ENCODE peak calls at places on chromosomes 3 and 15, in nine cellular contexts. One of them, this sample, is unnamed. For H3K27me3, the result is how much of the 10 kb centered on the place peaks cover.

GRCh38 chr15:52780172-52780980 is 9.8 kb downstream of the ONECUT1 start:
- DNase-seq in hepatocyte: peak
- DNase-seq in endothelial cell of umbilical vein: peak
- DNase-seq in DND-41: peak
- DNase-seq in H9: peak
- DNase-seq in neural progenitor cell: peak
- DNase-seq in PC-9: no peak
- DNase-seq in GM23338: peak
- DNase-seq in fibroblast of lung: peak
- DNase-seq in this sample: peak

GRCh38 chr15:61049934-61050333 is 179.2 kb downstream of the RORA start:
- DNase-seq in hepatocyte: peak
- DNase-seq in endothelial cell of umbilical vein: no peak
- DNase-seq in DND-41: no peak
- DNase-seq in H9: no peak
- DNase-seq in neural progenitor cell: no peak
- DNase-seq in PC-9: no peak
- DNase-seq in GM23338: no peak
- DNase-seq in fibroblast of lung: peak
- DNase-seq in this sample: no peak

GRCh38 chr3:86416334-86416733 is 574.6 kb downstream of the VGLL3 start:
- DNase-seq in hepatocyte: no peak
- DNase-seq in endothelial cell of umbilical vein: no peak
- DNase-seq in DND-41: no peak
- DNase-seq in H9: peak
- DNase-seq in neural progenitor cell: no peak
- DNase-seq in PC-9: peak
- DNase-seq in GM23338: peak
- DNase-seq in fibroblast of lung: no peak
- DNase-seq in this sample: peak

GRCh38 chr15:67809866-67810265 is 15.4 kb upstream of the SKOR1 start:
- DNase-seq in hepatocyte: no peak
- DNase-seq in endothelial cell of umbilical vein: no peak
- DNase-seq in DND-41: no peak
- DNase-seq in H9: peak
- DNase-seq in neural progenitor cell: no peak
- DNase-seq in PC-9: no peak
- DNase-seq in GM23338: no peak
- DNase-seq in fibroblast of lung: no peak
- DNase-seq in this sample: no peak

GRCh38 chr3:184176377-184177330 is 2.0 kb downstream of the AP2M1 start:
- DNase-seq in hepatocyte: peak
- DNase-seq in endothelial cell of umbilical vein: peak
- DNase-seq in DND-41: peak
- DNase-seq in H9: peak
- DNase-seq in neural progenitor cell: peak
- DNase-seq in PC-9: peak
- DNase-seq in GM23338: peak
- DNase-seq in fibroblast of lung: peak
- DNase-seq in this sample: peak

GRCh38 chr15:45242289-45242688 is 9.7 kb upstream of the SLC28A2 start:
- DNase-seq in hepatocyte: no peak
- DNase-seq in endothelial cell of umbilical vein: no peak
- DNase-seq in DND-41: peak
- DNase-seq in H9: no peak
- DNase-seq in neural progenitor cell: peak
- DNase-seq in PC-9: no peak
- DNase-seq in GM23338: peak
- DNase-seq in fibroblast of lung: peak
- DNase-seq in this sample: peak

GRCh38 chr3:156148946-156149348 is 28.6 kb downstream of the KCNAB1 start:
- DNase-seq in hepatocyte: no peak
- DNase-seq in endothelial cell of umbilical vein: peak
- DNase-seq in DND-41: no peak
- DNase-seq in H9: no peak
- DNase-seq in neural progenitor cell: no peak
- DNase-seq in PC-9: no peak
- DNase-seq in GM23338: no peak
- DNase-seq in fibroblast of lung: peak
- DNase-seq in this sample: no peak

GRCh38 chr3:34305266-34305665 is 506.8 kb downstream of the PDCD6IP start:
- DNase-seq in hepatocyte: no peak
- DNase-seq in endothelial cell of umbilical vein: no peak
- DNase-seq in DND-41: peak
- DNase-seq in H9: no peak
- DNase-seq in neural progenitor cell: no peak
- DNase-seq in PC-9: no peak
- DNase-seq in GM23338: no peak
- DNase-seq in fibroblast of lung: no peak
- DNase-seq in this sample: no peak

GRCh38 chr3:144028798-144029411 is 57.3 kb downstream of the DIPK2A start:
- DNase-seq in hepatocyte: no peak
- DNase-seq in endothelial cell of umbilical vein: no peak
- DNase-seq in DND-41: no peak
- DNase-seq in H9: no peak
- DNase-seq in neural progenitor cell: no peak
- DNase-seq in PC-9: no peak
- DNase-seq in GM23338: no peak
- DNase-seq in fibroblast of lung: no peak
- DNase-seq in this sample: no peak

GRCh38 chr3:49534581-49535495 is 19.4 kb upstream of the BSN start:
- DNase-seq in hepatocyte: peak
- DNase-seq in endothelial cell of umbilical vein: no peak
- DNase-seq in DND-41: no peak
- DNase-seq in H9: peak
- DNase-seq in neural progenitor cell: peak
- DNase-seq in PC-9: no peak
- DNase-seq in GM23338: peak
- DNase-seq in fibroblast of lung: no peak
- DNase-seq in this sample: no peak

GRCh38 chr3:37326144-37326543 is 151.8 kb upstream of the LRRFIP2 start:
- DNase-seq in hepatocyte: no peak
- DNase-seq in endothelial cell of umbilical vein: no peak
- DNase-seq in DND-41: no peak
- DNase-seq in H9: no peak
- DNase-seq in neural progenitor cell: no peak
- DNase-seq in PC-9: no peak
- DNase-seq in GM23338: no peak
- DNase-seq in fibroblast of lung: no peak
- DNase-seq in this sample: no peak

GRCh38 chr3:35183915-35184675 is 455.2 kb upstream of the ARPP21 start:
- DNase-seq in hepatocyte: no peak
- DNase-seq in endothelial cell of umbilical vein: no peak
- DNase-seq in DND-41: no peak
- DNase-seq in H9: no peak
- DNase-seq in neural progenitor cell: no peak
- DNase-seq in PC-9: no peak
- DNase-seq in GM23338: no peak
- DNase-seq in fibroblast of lung: no peak
- DNase-seq in this sample: no peak

GRCh38 chr3:149377408-149378111 is at the start of gene TM4SF1:
- DNase-seq in hepatocyte: peak
- DNase-seq in endothelial cell of umbilical vein: peak
- DNase-seq in DND-41: no peak
- DNase-seq in H9: peak
- DNase-seq in neural progenitor cell: no peak
- DNase-seq in PC-9: peak
- DNase-seq in GM23338: peak
- DNase-seq in fibroblast of lung: peak
- DNase-seq in this sample: peak
- H3K27me3 ChIP-seq in hepatocyte: under half
- H3K27me3 ChIP-seq in endothelial cell of umbilical vein: under half
- H3K27me3 ChIP-seq in DND-41: under half
- H3K27me3 ChIP-seq in H9: under half
- H3K27me3 ChIP-seq in neural progenitor cell: under half
- H3K27me3 ChIP-seq in PC-9: under half
- H3K27me3 ChIP-seq in GM23338: under half
- H3K27me3 ChIP-seq in fibroblast of lung: under half
- H3K27me3 ChIP-seq in this sample: under half

GRCh38 chr3:20350449-20350848 is 164.4 kb upstream of the SGO1 start:
- DNase-seq in hepatocyte: no peak
- DNase-seq in endothelial cell of umbilical vein: no peak
- DNase-seq in DND-41: no peak
- DNase-seq in H9: no peak
- DNase-seq in neural progenitor cell: no peak
- DNase-seq in PC-9: no peak
- DNase-seq in GM23338: no peak
- DNase-seq in fibroblast of lung: no peak
- DNase-seq in this sample: no peak

GRCh38 chr3:20344400-20344959 is 158.5 kb upstream of the SGO1 start:
- DNase-seq in hepatocyte: no peak
- DNase-seq in endothelial cell of umbilical vein: no peak
- DNase-seq in DND-41: no peak
- DNase-seq in H9: no peak
- DNase-seq in neural progenitor cell: no peak
- DNase-seq in PC-9: no peak
- DNase-seq in GM23338: peak
- DNase-seq in fibroblast of lung: no peak
- DNase-seq in this sample: no peak

GRCh38 chr3:20340324-20340928 is 154.4 kb upstream of the SGO1 start:
- DNase-seq in hepatocyte: peak
- DNase-seq in endothelial cell of umbilical vein: peak
- DNase-seq in DND-41: peak
- DNase-seq in H9: peak
- DNase-seq in neural progenitor cell: peak
- DNase-seq in PC-9: peak
- DNase-seq in GM23338: peak
- DNase-seq in fibroblast of lung: peak
- DNase-seq in this sample: peak

GRCh38 chr3:20343790-20344189 is 157.8 kb upstream of the SGO1 start:
- DNase-seq in hepatocyte: no peak
- DNase-seq in endothelial cell of umbilical vein: no peak
- DNase-seq in DND-41: no peak
- DNase-seq in H9: no peak
- DNase-seq in neural progenitor cell: no peak
- DNase-seq in PC-9: no peak
- DNase-seq in GM23338: no peak
- DNase-seq in fibroblast of lung: no peak
- DNase-seq in this sample: no peak

GRCh38 chr3:20346369-20346768 is 160.4 kb upstream of the SGO1 start:
- DNase-seq in hepatocyte: no peak
- DNase-seq in endothelial cell of umbilical vein: no peak
- DNase-seq in DND-41: no peak
- DNase-seq in H9: no peak
- DNase-seq in neural progenitor cell: no peak
- DNase-seq in PC-9: no peak
- DNase-seq in GM23338: no peak
- DNase-seq in fibroblast of lung: no peak
- DNase-seq in this sample: no peak
- H2AFZ ChIP-seq in hepatocyte: no peak
- H2AFZ ChIP-seq in endothelial cell of umbilical vein: no peak
- H2AFZ ChIP-seq in DND-41: no peak
- H2AFZ ChIP-seq in H9: no peak
- H2AFZ ChIP-seq in neural progenitor cell: no peak
- H2AFZ ChIP-seq in PC-9: no peak
- H2AFZ ChIP-seq in GM23338: no peak
- H2AFZ ChIP-seq in fibroblast of lung: no peak
- H2AFZ ChIP-seq in this sample: no peak

DNA sequence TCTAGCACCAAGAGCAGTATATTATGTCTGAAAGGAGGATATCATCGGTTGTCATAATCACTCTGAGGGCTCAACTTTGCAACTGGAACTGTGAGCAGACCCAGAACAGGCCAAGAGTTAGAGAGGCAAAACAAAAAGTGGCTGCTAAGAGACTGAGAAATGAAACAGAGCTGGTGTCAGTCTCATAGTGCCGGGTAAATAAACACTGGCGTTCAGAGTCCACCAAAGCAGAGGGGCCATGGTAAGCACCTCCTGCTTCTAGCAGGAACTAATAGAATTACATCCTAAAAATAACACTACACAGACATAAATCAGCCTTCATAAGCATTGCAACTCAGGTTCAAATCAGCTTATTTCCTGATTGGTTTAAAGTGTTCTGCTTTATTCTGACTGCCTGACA is 10.3 kb upstream of the IL12A start:
- DNase-seq in hepatocyte: peak
- DNase-seq in endothelial cell of umbilical vein: no peak
- DNase-seq in DND-41: no peak
- DNase-seq in H9: no peak
- DNase-seq in neural progenitor cell: no peak
- DNase-seq in PC-9: no peak
- DNase-seq in GM23338: no peak
- DNase-seq in fibroblast of lung: no peak
- DNase-seq in this sample: no peak
- TF ChIP-seq CTCF in hepatocyte: no peak
- TF ChIP-seq CTCF in endothelial cell of umbilical vein: no peak
- TF ChIP-seq CTCF in DND-41: no peak
- TF ChIP-seq CTCF in H9: no peak
- TF ChIP-seq CTCF in neural progenitor cell: no peak
- TF ChIP-seq CTCF in PC-9: no peak
- TF ChIP-seq CTCF in GM23338: no peak
- TF ChIP-seq CTCF in fibroblast of lung: no peak
- TF ChIP-seq CTCF in this sample: no peak

GRCh38 chr3:148705314-148705713 is 7.6 kb downstream of the AGTR1 start:
- DNase-seq in hepatocyte: no peak
- DNase-seq in endothelial cell of umbilical vein: no peak
- DNase-seq in DND-41: no peak
- DNase-seq in H9: no peak
- DNase-seq in neural progenitor cell: no peak
- DNase-seq in PC-9: no peak
- DNase-seq in GM23338: no peak
- DNase-seq in fibroblast of lung: no peak
- DNase-seq in this sample: no peak

GRCh38 chr3:148709560-148710253 is 12.0 kb downstream of the AGTR1 start:
- DNase-seq in hepatocyte: no peak
- DNase-seq in endothelial cell of umbilical vein: no peak
- DNase-seq in DND-41: no peak
- DNase-seq in H9: no peak
- DNase-seq in neural progenitor cell: no peak
- DNase-seq in PC-9: no peak
- DNase-seq in GM23338: no peak
- DNase-seq in fibroblast of lung: no peak
- DNase-seq in this sample: no peak

GRCh38 chr3:148710665-148711064 is 13.0 kb downstream of the AGTR1 start:
- DNase-seq in hepatocyte: no peak
- DNase-seq in endothelial cell of umbilical vein: no peak
- DNase-seq in DND-41: no peak
- DNase-seq in H9: no peak
- DNase-seq in neural progenitor cell: no peak
- DNase-seq in PC-9: no peak
- DNase-seq in GM23338: peak
- DNase-seq in fibroblast of lung: no peak
- DNase-seq in this sample: no peak

GRCh38 chr3:148707596-148708386 is 10.1 kb downstream of the AGTR1 start:
- DNase-seq in hepatocyte: no peak
- DNase-seq in endothelial cell of umbilical vein: no peak
- DNase-seq in DND-41: no peak
- DNase-seq in H9: no peak
- DNase-seq in neural progenitor cell: no peak
- DNase-seq in PC-9: no peak
- DNase-seq in GM23338: no peak
- DNase-seq in fibroblast of lung: no peak
- DNase-seq in this sample: no peak

DNA sequence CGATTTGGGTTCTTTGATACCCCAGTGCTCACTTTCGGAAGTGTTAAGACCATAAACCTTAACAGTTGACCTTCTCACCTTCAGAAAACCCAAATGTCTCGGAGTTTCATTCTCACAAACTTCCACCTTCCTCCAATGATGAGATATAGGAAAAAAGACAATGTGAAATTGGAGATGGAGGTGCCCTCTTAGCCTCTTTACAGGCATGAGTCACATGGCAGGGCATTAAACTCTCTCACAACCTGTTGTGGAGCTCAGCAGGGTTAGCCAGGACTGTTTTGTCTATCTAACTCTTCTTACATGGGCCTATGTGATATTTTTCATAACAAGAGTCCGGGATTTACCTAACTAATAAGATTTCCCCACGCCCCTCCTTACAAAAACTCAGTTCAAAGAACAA is 10.7 kb downstream of the AGTR1 start:
- DNase-seq in hepatocyte: no peak
- DNase-seq in endothelial cell of umbilical vein: no peak
- DNase-seq in DND-41: no peak
- DNase-seq in H9: no peak
- DNase-seq in neural progenitor cell: no peak
- DNase-seq in PC-9: no peak
- DNase-seq in GM23338: no peak
- DNase-seq in fibroblast of lung: no peak
- DNase-seq in this sample: no peak
- H3K27me3 ChIP-seq in hepatocyte: under half
- H3K27me3 ChIP-seq in endothelial cell of umbilical vein: under half
- H3K27me3 ChIP-seq in DND-41: under half
- H3K27me3 ChIP-seq in H9: under half
- H3K27me3 ChIP-seq in neural progenitor cell: under half
- H3K27me3 ChIP-seq in PC-9: under half
- H3K27me3 ChIP-seq in GM23338: under half
- H3K27me3 ChIP-seq in fibroblast of lung: under half
- H3K27me3 ChIP-seq in this sample: under half